ENCODE peak calls at places on chromosome 3, in eight cellular contexts. C, D, B, F, K, G, Q and H are unnamed samples.

GRCh38 chr3:146067048-146067447 is 93.9 kb downstream of the PLOD2 start:
- DNase-seq in C (no peak), D (no peak), B (peak), F (no peak), K (no peak), G (no peak), Q (no peak), H (no peak)

GRCh38 chr3:183377307-183377959 is 51.0 kb downstream of the MCF2L2 start:
- DNase-seq in C (no peak), D (no peak), B (peak), F (no peak), K (no peak), G (no peak), Q (no peak), H (no peak)

GRCh38 chr3:125104639-125105038 is 48.8 kb upstream of the HEG1 start:
- DNase-seq in C (no peak), D (no peak), B (no peak), F (no peak), K (no peak), G (no peak), Q (no peak), H (no peak)

GRCh38 chr3:100695696-100696095 is 13.6 kb upstream of the TFG start:
- DNase-seq in C (no peak), D (no peak), B (no peak), F (no peak), K (no peak), G (no peak), Q (no peak), H (no peak)

GRCh38 chr3:194031867-194032635 is 103.9 kb upstream of the HES1 start:
- DNase-seq in C (no peak), D (no peak), B (no peak), F (no peak), K (no peak), G (no peak), Q (no peak), H (no peak)

GRCh38 chr3:121855555-121855954 is 20.5 kb downstream of the EAF2 start:
- DNase-seq in C (no peak), D (no peak), B (peak), F (no peak), K (no peak), G (no peak), Q (no peak), H (no peak)

GRCh38 chr3:56884387-56884786 is 82.6 kb upstream of the ARHGEF3 start:
- DNase-seq in C (no peak), D (no peak), B (peak), F (no peak), K (no peak), G (no peak), Q (no peak), H (no peak)

GRCh38 chr3:4888913-4889846 is 90.1 kb upstream of the BHLHE40 start:
- DNase-seq in C (no peak), D (peak), B (no peak), F (no peak), K (no peak), G (no peak), Q (no peak), H (no peak)

GRCh38 chr3:90091557-90091956 is 984.1 kb downstream of the EPHA3 start:
- DNase-seq in C (peak), D (no peak), B (peak), F (no peak), K (no peak), G (no peak), Q (no peak), H (no peak)

GRCh38 chr3:12630292-12630691 is 33.6 kb downstream of the RAF1 start:
- DNase-seq in C (no peak), D (no peak), B (no peak), F (no peak), K (no peak), G (no peak), Q (no peak), H (no peak)

GRCh38 chr3:39186692-39187151 is 5.7 kb downstream of the XIRP1 start:
- DNase-seq in C (no peak), D (no peak), B (no peak), F (no peak), K (no peak), G (no peak), Q (no peak), H (no peak)

GRCh38 chr3:122803977-122804376 is 9.1 kb downstream of the SLC49A4 start:
- DNase-seq in C (no peak), D (no peak), B (no peak), F (no peak), K (no peak), G (no peak), Q (no peak), H (no peak)

GRCh38 chr3:192514754-192515660 is 212.3 kb downstream of the FGF12 start:
- DNase-seq in C (peak), D (no peak), B (no peak), F (peak), K (no peak), G (peak), Q (peak), H (no peak)

GRCh38 chr3:65785065-65785645 is 253.6 kb downstream of the MAGI1 start:
- DNase-seq in C (no peak), D (peak), B (peak), F (no peak), K (no peak), G (no peak), Q (peak), H (no peak)

GRCh38 chr3:158488670-158489069 is 82.3 kb upstream of the MLF1 start:
- DNase-seq in C (no peak), D (no peak), B (no peak), F (no peak), K (no peak), G (no peak), Q (no peak), H (no peak)

GRCh38 chr3:61975199-61975598 is 398.2 kb downstream of the FEZF2 start:
- DNase-seq in C (no peak), D (no peak), B (no peak), F (no peak), K (no peak), G (no peak), Q (no peak), H (no peak)

GRCh38 chr3:6220361-6220957 is 640.5 kb upstream of the GRM7 start:
- DNase-seq in C (no peak), D (no peak), B (no peak), F (no peak), K (no peak), G (no peak), Q (no peak), H (no peak)

GRCh38 chr3:172777901-172778300 is 27.4 kb downstream of the ECT2 start:
- DNase-seq in C (no peak), D (no peak), B (no peak), F (no peak), K (no peak), G (no peak), Q (no peak), H (no peak)

GRCh38 chr3:10883478-10884234 is 67.6 kb downstream of the SLC6A11 start:
- DNase-seq in C (peak), D (peak), B (no peak), F (no peak), K (no peak), G (no peak), Q (peak), H (no peak)

GRCh38 chr3:146142757-146143156 is 18.2 kb downstream of the PLOD2 start:
- DNase-seq in C (peak), D (no peak), B (no peak), F (no peak), K (no peak), G (no peak), Q (no peak), H (no peak)

GRCh38 chr3:64550745-64551144 is 137.1 kb downstream of the ADAMTS9 start:
- DNase-seq in C (no peak), D (no peak), B (no peak), F (no peak), K (no peak), G (no peak), Q (no peak), H (no peak)

GRCh38 chr3:23713641-23714040 is 92.1 kb upstream of the UBE2E1 start:
- DNase-seq in C (no peak), D (no peak), B (no peak), F (no peak), K (no peak), G (no peak), Q (no peak), H (no peak)

GRCh38 chr3:119401069-119401468 is 62.3 kb downstream of the TMEM39A start:
- DNase-seq in C (no peak), D (no peak), B (no peak), F (no peak), K (no peak), G (no peak), Q (no peak), H (no peak)

GRCh38 chr3:50373865-50374188 is 14.5 kb upstream of the TMEM115 start:
- DNase-seq in C (no peak), D (no peak), B (no peak), F (no peak), K (no peak), G (no peak), Q (no peak), H (no peak)

GRCh38 chr3:50373146-50373864 is 14.0 kb upstream of the TMEM115 start:
- DNase-seq in C (no peak), D (no peak), B (no peak), F (no peak), K (no peak), G (no peak), Q (no peak), H (no peak)

GRCh38 chr3:50374363-50375108 is 15.2 kb upstream of the TMEM115 start:
- DNase-seq in C (no peak), D (no peak), B (no peak), F (no peak), K (no peak), G (no peak), Q (no peak), H (no peak)

GRCh38 chr3:50378024-50378423 is 18.7 kb upstream of the TMEM115 start:
- DNase-seq in C (no peak), D (no peak), B (no peak), F (no peak), K (no peak), G (no peak), Q (no peak), H (no peak)

DNA sequence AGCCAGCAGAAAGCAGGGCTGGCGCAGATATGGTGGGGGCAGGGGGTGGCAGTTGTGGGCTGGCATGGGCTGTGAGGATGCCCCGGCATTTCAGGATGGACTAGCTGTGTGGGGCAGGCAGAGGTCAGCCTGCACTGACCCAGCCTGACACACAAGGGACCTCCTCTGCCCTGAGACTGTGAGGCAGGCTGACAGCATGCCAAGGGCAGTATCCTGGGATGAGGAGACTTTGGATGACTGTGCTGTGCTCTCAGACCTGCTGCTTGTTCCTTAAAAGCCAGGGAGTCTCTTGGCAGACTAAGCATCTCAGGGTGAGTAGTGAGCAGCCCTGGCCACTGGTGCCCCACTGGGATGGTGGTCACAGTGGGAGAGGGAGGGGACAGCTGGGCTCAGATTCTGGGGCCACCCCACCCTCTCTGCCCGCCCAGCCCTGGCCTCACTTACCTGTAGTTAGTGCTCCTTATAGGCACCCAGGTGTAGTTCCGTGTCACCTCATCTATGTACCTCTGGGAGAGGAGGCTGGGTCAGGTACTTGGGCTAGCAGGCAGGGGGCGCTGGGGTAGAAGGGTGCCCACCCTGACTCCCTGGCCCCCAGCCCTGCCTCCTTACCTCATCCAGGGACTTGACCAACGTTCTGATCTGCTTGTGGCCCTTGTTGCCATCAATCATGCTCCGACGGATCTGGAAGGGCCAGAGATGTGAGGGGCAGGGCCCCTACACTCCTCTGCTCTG is 16.0 kb upstream of the TMEM115 start:
- DNase-seq in C (no peak), D (no peak), B (no peak), F (no peak), K (no peak), G (no peak), Q (no peak), H (no peak)
- TF ChIP-seq CTCF in C (no peak), D (peak), B (no peak), F (no peak), K (no peak), G (no peak), Q (no peak), H (no peak)

GRCh38 chr3:126113733-126114132 is 29.8 kb upstream of the SLC41A3 start:
- DNase-seq in C (no peak), D (no peak), B (no peak), F (no peak), K (no peak), G (no peak), Q (peak), H (peak)
- TF ChIP-seq CTCF in C (no peak), D (peak), B (no peak), F (peak), K (no peak), G (no peak), Q (no peak), H (no peak)

DNA sequence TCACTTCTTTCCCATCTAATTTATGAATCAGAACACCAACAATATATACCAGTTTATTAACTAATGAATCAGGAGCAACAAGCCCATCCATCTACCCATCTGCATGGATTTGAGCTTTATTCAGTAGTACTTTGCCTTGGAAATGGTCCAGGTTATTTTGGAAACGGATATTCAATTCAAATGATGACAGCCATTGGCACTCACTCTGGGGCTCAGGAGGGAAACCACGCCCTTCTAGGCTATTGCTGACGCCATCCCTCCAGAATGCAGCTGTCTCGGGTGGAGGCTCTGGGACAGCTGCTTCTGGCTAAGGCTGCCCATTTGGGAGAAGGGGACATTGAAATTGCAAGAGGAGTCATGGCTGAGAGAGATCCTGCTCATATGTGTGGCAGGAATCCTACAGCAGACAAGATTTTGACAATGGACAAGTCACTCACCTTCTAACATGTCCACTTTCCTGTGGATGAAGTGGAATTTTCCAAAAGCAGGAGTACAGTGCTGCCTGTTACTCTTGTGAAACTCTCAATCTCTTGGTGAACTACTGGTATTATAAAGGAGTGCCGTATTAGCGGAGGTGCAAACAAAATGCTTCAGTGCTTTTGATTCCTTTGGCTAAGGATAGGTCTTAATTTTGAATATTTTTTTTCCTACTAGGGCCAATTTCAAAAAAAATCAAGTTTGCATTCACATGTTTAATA is 29.3 kb upstream of the TRAK1 start:
- DNase-seq in C (peak), D (no peak), B (peak), F (no peak), K (no peak), G (peak), Q (peak), H (peak)
- TF ChIP-seq CTCF in C (no peak), D (no peak), B (no peak), F (no peak), K (no peak), G (no peak), Q (no peak), H (no peak)

GRCh38 chr3:16810013-16810412 is 74.7 kb upstream of the PLCL2 start:
- DNase-seq in C (no peak), D (no peak), B (no peak), F (no peak), K (no peak), G (no peak), Q (no peak), H (no peak)

GRCh38 chr3:16807441-16807840 is 77.3 kb upstream of the PLCL2 start:
- DNase-seq in C (no peak), D (no peak), B (no peak), F (no peak), K (no peak), G (no peak), Q (no peak), H (no peak)

GRCh38 chr3:16807981-16808380 is 76.8 kb upstream of the PLCL2 start:
- DNase-seq in C (no peak), D (no peak), B (no peak), F (no peak), K (no peak), G (no peak), Q (no peak), H (no peak)

GRCh38 chr3:16809482-16809881 is 75.3 kb upstream of the PLCL2 start:
- DNase-seq in C (no peak), D (no peak), B (no peak), F (no peak), K (no peak), G (no peak), Q (no peak), H (no peak)

GRCh38 chr3:16808393-16809107 is 76.2 kb upstream of the PLCL2 start:
- DNase-seq in C (no peak), D (no peak), B (no peak), F (no peak), K (no peak), G (no peak), Q (no peak), H (no peak)
- TF ChIP-seq CTCF in C (no peak), D (no peak), B (no peak), F (no peak), K (no peak), G (no peak), Q (no peak), H (no peak)

DNA sequence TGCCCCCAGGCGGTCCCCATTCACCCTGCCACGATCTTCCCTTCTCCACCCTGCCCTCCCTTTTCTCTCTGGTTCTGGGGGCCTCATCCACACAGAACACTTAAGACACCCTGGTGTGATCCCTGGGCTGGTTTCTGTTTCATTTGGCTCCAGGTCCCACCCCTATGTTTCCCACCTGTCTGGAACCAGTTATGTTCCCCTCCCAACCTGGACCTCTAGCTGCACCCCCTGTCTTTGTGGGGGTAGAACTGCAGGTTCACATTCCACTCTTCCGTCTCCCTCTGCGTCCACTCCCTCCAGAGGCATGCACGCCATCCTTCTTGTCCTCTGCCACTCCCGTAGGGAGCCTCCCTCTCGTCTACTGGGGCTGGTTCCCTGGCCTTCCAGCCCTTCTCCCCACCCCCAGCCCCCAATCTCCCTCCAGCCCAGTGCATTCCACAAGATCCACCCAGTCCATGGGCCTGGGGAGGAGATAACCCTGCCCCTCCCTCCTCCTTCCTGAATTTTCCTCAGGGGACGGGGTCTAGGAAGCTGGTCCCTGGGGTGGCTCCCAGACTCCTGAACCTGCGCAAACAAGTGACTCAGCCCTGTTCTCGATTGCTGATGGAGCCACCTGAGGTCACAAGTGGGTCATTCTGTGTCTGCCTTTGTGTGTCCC is 73.8 kb downstream of the ABTB1 start:
- DNase-seq in C (no peak), D (no peak), B (no peak), F (no peak), K (no peak), G (peak), Q (peak), H (no peak)
- TF ChIP-seq CTCF in C (no peak), D (peak), B (no peak), F (peak), K (no peak), G (peak), Q (peak), H (no peak)

GRCh38 chr3:38133209-38133556 is 3.7 kb downstream of the ACAA1 start:
- DNase-seq in C (no peak), D (no peak), B (no peak), F (no peak), K (no peak), G (no peak), Q (no peak), H (peak)

GRCh38 chr3:38130219-38130618 is 6.7 kb downstream of the ACAA1 start:
- DNase-seq in C (no peak), D (no peak), B (no peak), F (no peak), K (no peak), G (no peak), Q (no peak), H (no peak)

GRCh38 chr3:38130631-38131065 is 6.3 kb downstream of the ACAA1 start:
- DNase-seq in C (no peak), D (no peak), B (no peak), F (no peak), K (no peak), G (no peak), Q (no peak), H (no peak)

GRCh38 chr3:38133557-38134405 is 3.1 kb downstream of the ACAA1 start:
- DNase-seq in C (peak), D (no peak), B (no peak), F (no peak), K (no peak), G (no peak), Q (no peak), H (no peak)

DNA sequence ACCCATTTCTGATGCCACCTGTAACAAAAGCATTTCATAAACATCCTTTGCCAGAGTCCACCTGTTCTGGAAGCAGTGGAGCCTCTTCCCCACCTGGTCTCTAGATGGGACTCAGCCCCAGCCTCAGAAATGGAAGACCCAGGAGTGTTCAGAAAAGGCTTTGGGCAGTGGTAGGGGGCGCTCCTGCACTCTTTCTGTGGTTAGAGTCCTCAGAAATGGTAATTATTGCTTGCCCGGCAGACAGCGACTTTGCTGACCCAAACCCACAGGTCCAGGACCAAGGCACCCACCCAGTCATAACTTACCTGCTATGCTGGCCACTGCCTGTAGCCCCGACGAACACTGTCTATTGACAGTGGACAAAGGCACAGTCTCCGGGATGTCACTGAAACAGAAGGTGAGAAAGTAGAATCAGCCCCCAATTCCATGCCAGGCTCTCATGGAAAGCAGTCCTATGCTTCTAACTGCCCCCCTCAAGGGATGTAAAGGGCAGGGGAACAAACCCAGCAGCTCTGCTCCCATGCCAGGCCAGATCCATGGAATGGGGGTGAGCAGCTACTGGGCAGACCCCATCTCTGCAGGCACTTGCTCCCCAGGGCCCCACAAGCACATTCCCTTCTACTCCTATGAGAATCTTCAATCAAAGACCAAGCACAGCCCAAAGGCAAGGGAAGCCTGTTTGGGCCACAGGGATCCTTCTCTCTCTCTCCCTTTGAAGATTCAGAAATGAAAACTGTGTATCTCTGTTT is 5.1 kb downstream of the ACAA1 start:
- DNase-seq in C (no peak), D (no peak), B (no peak), F (no peak), K (no peak), G (no peak), Q (peak), H (peak)
- TF ChIP-seq CTCF in C (no peak), D (peak), B (no peak), F (no peak), K (no peak), G (no peak), Q (peak), H (no peak)

GRCh38 chr3:54870423-54870822 is 57.4 kb downstream of the LRTM1 start:
- DNase-seq in C (peak), D (no peak), B (peak), F (no peak), K (no peak), G (no peak), Q (peak), H (no peak)
- TF ChIP-seq CTCF in C (peak), D (no peak), B (peak), F (peak), K (no peak), G (no peak), Q (peak), H (no peak)